ENCODE peak calls at places on chromosomes 6 and 20, in nine cellular contexts. One of them, this sample, is unnamed. For H3K79me2, the result is how much of the 10 kb centered on the place peaks cover.

GRCh38 chr20:4132956-4133355 is 117.6 kb upstream of the RNF24 start:
- DNase-seq in keratinocyte: no peak
- DNase-seq in GM23338: no peak
- DNase-seq in fibroblast of lung: no peak
- DNase-seq in mesendoderm: no peak
- DNase-seq in endothelial cell of umbilical vein: no peak
- DNase-seq in PC-9: no peak
- DNase-seq in SK-N-SH: no peak
- DNase-seq in hepatocyte: no peak
- DNase-seq in this sample: no peak

GRCh38 chr20:61414455-61414991 is 162.5 kb downstream of the CDH4 start:
- DNase-seq in SK-N-SH: peak
- DNase-seq in mesendoderm: no peak
- DNase-seq in fibroblast of lung: no peak
- DNase-seq in hepatocyte: no peak
- DNase-seq in endothelial cell of umbilical vein: no peak
- DNase-seq in GM23338: no peak
- DNase-seq in PC-9: no peak
- DNase-seq in keratinocyte: no peak
- DNase-seq in this sample: no peak

GRCh38 chr20:24605937-24606455 is 136.6 kb downstream of the SYNDIG1 start:
- DNase-seq in mesendoderm: no peak
- DNase-seq in keratinocyte: no peak
- DNase-seq in fibroblast of lung: no peak
- DNase-seq in hepatocyte: no peak
- DNase-seq in endothelial cell of umbilical vein: no peak
- DNase-seq in SK-N-SH: no peak
- DNase-seq in PC-9: no peak
- DNase-seq in GM23338: no peak
- DNase-seq in this sample: no peak

GRCh38 chr20:46289416-46289815 is 18.9 kb downstream of the CDH22 start:
- DNase-seq in PC-9: no peak
- DNase-seq in SK-N-SH: no peak
- DNase-seq in mesendoderm: no peak
- DNase-seq in endothelial cell of umbilical vein: no peak
- DNase-seq in fibroblast of lung: no peak
- DNase-seq in hepatocyte: no peak
- DNase-seq in GM23338: no peak
- DNase-seq in keratinocyte: no peak
- DNase-seq in this sample: no peak

GRCh38 chr6:17497701-17498100 is 102.4 kb upstream of the FAM8A1 start:
- DNase-seq in hepatocyte: no peak
- DNase-seq in GM23338: no peak
- DNase-seq in mesendoderm: no peak
- DNase-seq in endothelial cell of umbilical vein: peak
- DNase-seq in fibroblast of lung: no peak
- DNase-seq in keratinocyte: no peak
- DNase-seq in PC-9: no peak
- DNase-seq in SK-N-SH: no peak
- DNase-seq in this sample: no peak

GRCh38 chr6:83083476-83083875 is 16.0 kb downstream of the DOP1A start:
- DNase-seq in fibroblast of lung: no peak
- DNase-seq in mesendoderm: no peak
- DNase-seq in GM23338: no peak
- DNase-seq in keratinocyte: no peak
- DNase-seq in hepatocyte: no peak
- DNase-seq in SK-N-SH: no peak
- DNase-seq in PC-9: no peak
- DNase-seq in endothelial cell of umbilical vein: no peak
- DNase-seq in this sample: no peak

GRCh38 chr20:57076202-57076651 is 190.2 kb downstream of the BMP7 start:
- DNase-seq in keratinocyte: no peak
- DNase-seq in fibroblast of lung: peak
- DNase-seq in hepatocyte: peak
- DNase-seq in endothelial cell of umbilical vein: no peak
- DNase-seq in mesendoderm: peak
- DNase-seq in PC-9: peak
- DNase-seq in GM23338: no peak
- DNase-seq in SK-N-SH: no peak
- DNase-seq in this sample: no peak

GRCh38 chr6:40910260-40910893 is 128.6 kb downstream of the UNC5CL start:
- DNase-seq in hepatocyte: no peak
- DNase-seq in GM23338: no peak
- DNase-seq in endothelial cell of umbilical vein: no peak
- DNase-seq in PC-9: no peak
- DNase-seq in keratinocyte: no peak
- DNase-seq in mesendoderm: no peak
- DNase-seq in fibroblast of lung: no peak
- DNase-seq in SK-N-SH: no peak
- DNase-seq in this sample: no peak

GRCh38 chr6:161694995-161695394 is 421.1 kb upstream of the AGPAT4 start:
- DNase-seq in GM23338: peak
- DNase-seq in SK-N-SH: no peak
- DNase-seq in keratinocyte: no peak
- DNase-seq in endothelial cell of umbilical vein: peak
- DNase-seq in mesendoderm: peak
- DNase-seq in PC-9: no peak
- DNase-seq in fibroblast of lung: peak
- DNase-seq in hepatocyte: no peak
- DNase-seq in this sample: peak

GRCh38 chr6:32188381-32189081 is 1.5 kb downstream of the PBX2 start:
- DNase-seq in hepatocyte: no peak
- DNase-seq in endothelial cell of umbilical vein: peak
- DNase-seq in mesendoderm: no peak
- DNase-seq in GM23338: no peak
- DNase-seq in PC-9: no peak
- DNase-seq in SK-N-SH: no peak
- DNase-seq in keratinocyte: no peak
- DNase-seq in fibroblast of lung: peak
- DNase-seq in this sample: peak

GRCh38 chr6:116385911-116386310 is 15.2 kb downstream of the DSE start:
- DNase-seq in mesendoderm: no peak
- DNase-seq in GM23338: no peak
- DNase-seq in endothelial cell of umbilical vein: no peak
- DNase-seq in PC-9: no peak
- DNase-seq in fibroblast of lung: peak
- DNase-seq in SK-N-SH: no peak
- DNase-seq in keratinocyte: no peak
- DNase-seq in hepatocyte: no peak
- DNase-seq in this sample: no peak

GRCh38 chr6:137759624-137760023 is 107.4 kb upstream of the TNFAIP3 start:
- DNase-seq in hepatocyte: no peak
- DNase-seq in endothelial cell of umbilical vein: no peak
- DNase-seq in mesendoderm: no peak
- DNase-seq in GM23338: no peak
- DNase-seq in fibroblast of lung: no peak
- DNase-seq in keratinocyte: no peak
- DNase-seq in PC-9: no peak
- DNase-seq in SK-N-SH: no peak
- DNase-seq in this sample: no peak

GRCh38 chr20:32149566-32150170 is 40.2 kb downstream of the TM9SF4 start:
- DNase-seq in PC-9: no peak
- DNase-seq in keratinocyte: no peak
- DNase-seq in mesendoderm: no peak
- DNase-seq in hepatocyte: no peak
- DNase-seq in fibroblast of lung: peak
- DNase-seq in SK-N-SH: no peak
- DNase-seq in endothelial cell of umbilical vein: no peak
- DNase-seq in GM23338: no peak
- DNase-seq in this sample: no peak

GRCh38 chr20:51697119-51697826 is 70.9 kb downstream of the ATP9A start:
- DNase-seq in GM23338: no peak
- DNase-seq in endothelial cell of umbilical vein: peak
- DNase-seq in PC-9: no peak
- DNase-seq in keratinocyte: no peak
- DNase-seq in fibroblast of lung: peak
- DNase-seq in SK-N-SH: no peak
- DNase-seq in mesendoderm: no peak
- DNase-seq in hepatocyte: no peak
- DNase-seq in this sample: no peak

GRCh38 chr20:62197801-62198200 is 15.0 kb downstream of the MTG2 start:
- DNase-seq in mesendoderm: no peak
- DNase-seq in hepatocyte: no peak
- DNase-seq in fibroblast of lung: no peak
- DNase-seq in endothelial cell of umbilical vein: no peak
- DNase-seq in PC-9: no peak
- DNase-seq in SK-N-SH: no peak
- DNase-seq in GM23338: no peak
- DNase-seq in keratinocyte: no peak
- DNase-seq in this sample: no peak

DNA sequence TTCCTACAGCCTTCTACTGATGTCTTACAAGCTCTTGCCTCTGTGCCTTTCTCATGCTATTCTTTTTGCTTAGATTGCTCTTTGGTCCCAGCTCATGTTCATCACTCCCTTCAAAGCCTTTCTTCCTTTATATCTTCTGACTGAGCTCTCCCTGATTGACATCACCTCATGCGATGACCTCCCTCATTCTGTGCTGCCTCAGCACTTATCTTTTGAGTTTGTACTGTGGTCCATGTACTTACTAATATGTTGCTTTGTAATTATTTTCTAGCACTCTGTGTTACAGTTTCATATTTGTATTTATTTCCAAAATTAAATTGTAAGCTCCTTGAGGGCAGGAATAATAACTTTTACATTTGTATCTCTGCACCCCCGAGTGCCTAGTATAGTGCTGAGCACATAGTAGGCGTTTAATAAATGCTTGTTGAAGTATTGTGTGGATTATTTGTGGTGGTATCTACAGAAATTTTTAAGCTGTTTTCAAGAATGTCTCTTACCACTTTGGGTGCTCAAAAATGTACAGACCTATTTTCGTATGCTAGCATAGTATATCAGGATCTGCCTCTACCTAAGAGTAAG is 17.4 kb downstream of the ZKSCAN8 start:
- DNase-seq in SK-N-SH: no peak
- DNase-seq in keratinocyte: no peak
- DNase-seq in GM23338: no peak
- DNase-seq in endothelial cell of umbilical vein: no peak
- DNase-seq in fibroblast of lung: no peak
- DNase-seq in mesendoderm: no peak
- DNase-seq in hepatocyte: no peak
- DNase-seq in PC-9: no peak
- DNase-seq in this sample: no peak
- H3K79me2 ChIP-seq in SK-N-SH: under half
- H3K79me2 ChIP-seq in keratinocyte: under half
- H3K79me2 ChIP-seq in GM23338: under half
- H3K79me2 ChIP-seq in endothelial cell of umbilical vein: under half
- H3K79me2 ChIP-seq in fibroblast of lung: under half
- H3K79me2 ChIP-seq in mesendoderm: under half
- H3K79me2 ChIP-seq in hepatocyte: under half
- H3K79me2 ChIP-seq in PC-9: under half
- H3K79me2 ChIP-seq in this sample: under half

DNA sequence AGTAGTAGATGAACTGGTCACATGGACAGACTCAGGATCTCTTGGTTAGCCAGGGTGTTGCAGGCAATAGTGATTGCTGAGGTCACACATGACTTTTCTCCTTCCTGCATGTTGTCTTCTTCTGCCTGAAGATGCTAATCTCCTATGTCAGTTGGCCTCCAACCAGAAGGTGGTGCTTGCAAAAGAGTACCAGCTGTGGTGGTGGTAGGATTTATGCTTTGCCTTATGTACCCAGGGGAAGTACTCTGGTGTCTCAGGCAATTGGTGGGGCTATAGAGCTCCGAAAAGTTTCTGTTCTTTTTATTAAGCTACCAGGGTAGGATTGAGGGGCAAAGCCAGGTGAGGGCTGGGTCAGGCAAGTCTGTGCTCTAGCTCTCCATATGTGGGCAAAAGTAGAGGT is 98.5 kb downstream of the CARMIL1 start:
- DNase-seq in PC-9: no peak
- DNase-seq in keratinocyte: no peak
- DNase-seq in fibroblast of lung: no peak
- DNase-seq in GM23338: no peak
- DNase-seq in SK-N-SH: no peak
- DNase-seq in hepatocyte: no peak
- DNase-seq in endothelial cell of umbilical vein: no peak
- DNase-seq in mesendoderm: no peak
- DNase-seq in this sample: no peak
- H3K79me2 ChIP-seq in PC-9: under half
- H3K79me2 ChIP-seq in keratinocyte: under half
- H3K79me2 ChIP-seq in fibroblast of lung: under half
- H3K79me2 ChIP-seq in GM23338: half or more
- H3K79me2 ChIP-seq in SK-N-SH: under half
- H3K79me2 ChIP-seq in hepatocyte: half or more
- H3K79me2 ChIP-seq in endothelial cell of umbilical vein: under half
- H3K79me2 ChIP-seq in mesendoderm: under half
- H3K79me2 ChIP-seq in this sample: under half

GRCh38 chr20:48285656-48286055 is 500.4 kb upstream of the SULF2 start:
- DNase-seq in keratinocyte: no peak
- DNase-seq in SK-N-SH: no peak
- DNase-seq in hepatocyte: no peak
- DNase-seq in PC-9: no peak
- DNase-seq in endothelial cell of umbilical vein: no peak
- DNase-seq in GM23338: no peak
- DNase-seq in fibroblast of lung: no peak
- DNase-seq in mesendoderm: no peak
- DNase-seq in this sample: no peak
- H3K79me2 ChIP-seq in keratinocyte: under half
- H3K79me2 ChIP-seq in SK-N-SH: under half
- H3K79me2 ChIP-seq in hepatocyte: under half
- H3K79me2 ChIP-seq in PC-9: under half
- H3K79me2 ChIP-seq in endothelial cell of umbilical vein: under half
- H3K79me2 ChIP-seq in GM23338: under half
- H3K79me2 ChIP-seq in fibroblast of lung: under half
- H3K79me2 ChIP-seq in mesendoderm: under half
- H3K79me2 ChIP-seq in this sample: under half

GRCh38 chr6:110884321-110884720 is 9.7 kb downstream of the AMD1 start:
- DNase-seq in SK-N-SH: no peak
- DNase-seq in endothelial cell of umbilical vein: no peak
- DNase-seq in keratinocyte: no peak
- DNase-seq in hepatocyte: no peak
- DNase-seq in PC-9: no peak
- DNase-seq in mesendoderm: no peak
- DNase-seq in fibroblast of lung: no peak
- DNase-seq in GM23338: no peak
- DNase-seq in this sample: no peak

GRCh38 chr6:110890288-110890687 is 15.7 kb downstream of the AMD1 start:
- DNase-seq in SK-N-SH: no peak
- DNase-seq in endothelial cell of umbilical vein: no peak
- DNase-seq in PC-9: no peak
- DNase-seq in fibroblast of lung: no peak
- DNase-seq in hepatocyte: no peak
- DNase-seq in mesendoderm: no peak
- DNase-seq in GM23338: no peak
- DNase-seq in keratinocyte: no peak
- DNase-seq in this sample: no peak

GRCh38 chr6:110885526-110885925 is 10.9 kb downstream of the AMD1 start:
- DNase-seq in mesendoderm: no peak
- DNase-seq in GM23338: no peak
- DNase-seq in keratinocyte: no peak
- DNase-seq in PC-9: no peak
- DNase-seq in SK-N-SH: no peak
- DNase-seq in hepatocyte: no peak
- DNase-seq in endothelial cell of umbilical vein: no peak
- DNase-seq in fibroblast of lung: no peak
- DNase-seq in this sample: no peak

GRCh38 chr6:110882824-110883554 is 8.4 kb downstream of the AMD1 start:
- DNase-seq in fibroblast of lung: no peak
- DNase-seq in PC-9: no peak
- DNase-seq in GM23338: no peak
- DNase-seq in endothelial cell of umbilical vein: no peak
- DNase-seq in mesendoderm: no peak
- DNase-seq in SK-N-SH: no peak
- DNase-seq in keratinocyte: no peak
- DNase-seq in hepatocyte: no peak
- DNase-seq in this sample: no peak

GRCh38 chr6:110886555-110887167 is 12.1 kb downstream of the AMD1 start:
- DNase-seq in SK-N-SH: no peak
- DNase-seq in fibroblast of lung: no peak
- DNase-seq in keratinocyte: no peak
- DNase-seq in endothelial cell of umbilical vein: no peak
- DNase-seq in PC-9: no peak
- DNase-seq in mesendoderm: no peak
- DNase-seq in hepatocyte: no peak
- DNase-seq in GM23338: no peak
- DNase-seq in this sample: no peak
- H3K79me2 ChIP-seq in SK-N-SH: half or more
- H3K79me2 ChIP-seq in fibroblast of lung: half or more
- H3K79me2 ChIP-seq in keratinocyte: half or more
- H3K79me2 ChIP-seq in endothelial cell of umbilical vein: half or more
- H3K79me2 ChIP-seq in PC-9: half or more
- H3K79me2 ChIP-seq in mesendoderm: half or more
- H3K79me2 ChIP-seq in hepatocyte: half or more
- H3K79me2 ChIP-seq in GM23338: half or more
- H3K79me2 ChIP-seq in this sample: half or more